ENCODE peak calls at places on chromosomes 7 and 10, in eight cellular contexts. N is lower lobe of right lung; H is heart left ventricle; V is kidney; C is effector memory CD4-positive, alpha-beta T cell; U is mammary epithelial cell; Q is HCT116; G is thoracic aorta. B is an unnamed sample. For H3K36me3, the result is how much of the 10 kb centered on the place peaks cover.

GRCh38 chr7:27933691-27934565 is 194.0 kb downstream of the TAX1BP1 start:
- DNase-seq in H (no peak), V (no peak), G (no peak), Q (no peak), C (no peak), N (no peak), U (no peak), B (no peak)

GRCh38 chr10:7362451-7362850 is 48.4 kb downstream of the SFMBT2 start:
- DNase-seq in C (no peak), U (no peak), G (no peak), H (no peak), Q (no peak), N (no peak), V (no peak), B (no peak)

GRCh38 chr10:63588436-63589180 is 67.4 kb downstream of the REEP3 start:
- DNase-seq in Q (no peak), N (no peak), G (no peak), V (no peak), U (peak), H (no peak), C (no peak), B (no peak)

GRCh38 chr10:61486738-61487396 is 33.7 kb upstream of the TMEM26 start:
- DNase-seq in G (no peak), C (no peak), U (no peak), H (no peak), Q (no peak), N (no peak), V (no peak), B (no peak)

GRCh38 chr7:82736633-82737032 is 293.1 kb upstream of the CACNA2D1 start:
- DNase-seq in G (no peak), U (no peak), Q (no peak), N (no peak), C (no peak), V (no peak), H (no peak), B (no peak)

GRCh38 chr7:18313970-18314369 is 181.6 kb upstream of the HDAC9 start:
- DNase-seq in C (no peak), V (no peak), U (no peak), H (no peak), N (no peak), Q (no peak), G (no peak), B (no peak)

GRCh38 chr7:19099194-19099593 is 18.2 kb downstream of the TWIST1 start:
- DNase-seq in V (no peak), G (no peak), Q (no peak), C (no peak), H (no peak), N (no peak), U (no peak), B (no peak)

GRCh38 chr7:23472974-23473847 is 2.9 kb upstream of the IGF2BP3 start:
- DNase-seq in H (no peak), C (no peak), V (no peak), U (peak), N (no peak), G (no peak), Q (no peak), B (no peak)

GRCh38 chr10:102269017-102269416 is 23.7 kb downstream of the GBF1 start:
- DNase-seq in U (no peak), Q (no peak), V (no peak), H (no peak), C (no peak), G (no peak), N (no peak), B (no peak)

GRCh38 chr7:2237109-2237602 is 4.4 kb upstream of the MAD1L1 start:
- DNase-seq in N (peak), G (no peak), C (no peak), H (peak), U (peak), V (peak), Q (no peak), B (no peak)

GRCh38 chr10:22504766-22505165 is 159.5 kb downstream of the SPAG6 start:
- DNase-seq in C (no peak), U (no peak), Q (no peak), V (no peak), H (no peak), N (no peak), G (no peak), B (no peak)

GRCh38 chr7:20053334-20054104 is 163.7 kb downstream of the MACC1 start:
- DNase-seq in C (no peak), V (no peak), N (no peak), U (no peak), Q (no peak), G (no peak), H (no peak), B (no peak)

GRCh38 chr10:131585761-131586160 is 274.2 kb upstream of the TCERG1L start:
- DNase-seq in V (no peak), U (no peak), H (no peak), N (no peak), Q (no peak), G (no peak), C (no peak), B (no peak)

GRCh38 chr7:46651561-46652088 is 730.6 kb upstream of the IGFBP3 start:
- DNase-seq in N (no peak), V (no peak), H (no peak), U (peak), G (no peak), C (no peak), Q (peak), B (no peak)

GRCh38 chr10:95741807-95742528 is 14.0 kb upstream of the ENTPD1 start:
- DNase-seq in Q (no peak), N (no peak), G (no peak), C (no peak), U (peak), H (peak), V (no peak), B (no peak)

GRCh38 chr10:14820010-14820774 is 17.6 kb downstream of the CDNF start:
- DNase-seq in N (no peak), Q (no peak), C (no peak), G (no peak), U (peak), H (no peak), V (no peak), B (no peak)

GRCh38 chr10:121159670-121160069 is 308.5 kb downstream of the WDR11 start:
- DNase-seq in N (no peak), C (no peak), V (no peak), G (no peak), Q (no peak), H (no peak), U (peak), B (no peak)

GRCh38 chr10:131088619-131089018 is 222.9 kb downstream of the TCERG1L start:
- DNase-seq in V (no peak), C (no peak), H (no peak), N (no peak), Q (no peak), U (no peak), G (no peak), B (no peak)

GRCh38 chr10:47139121-47139520 is 160.9 kb upstream of the GDF10 start:
- DNase-seq in C (no peak), V (no peak), Q (no peak), H (no peak), G (no peak), N (no peak), U (no peak), B (no peak)

GRCh38 chr10:28054211-28054888 is 55.5 kb upstream of the ODAD2 start:
- DNase-seq in N (no peak), V (no peak), C (no peak), Q (peak), G (no peak), H (no peak), U (peak), B (no peak)

GRCh38 chr10:48606530-48607355 is 1.9 kb upstream of the ARHGAP22 start:
- DNase-seq in C (no peak), V (no peak), U (peak), G (peak), Q (no peak), H (peak), N (no peak), B (no peak)

GRCh38 chr10:30639946-30640786 is 10.6 kb upstream of the LYZL2 start:
- DNase-seq in G (no peak), H (no peak), C (no peak), V (no peak), N (no peak), Q (peak), U (peak), B (no peak)

GRCh38 chr7:105816954-105817615 is 59.3 kb downstream of the ATXN7L1 start:
- DNase-seq in H (no peak), N (no peak), C (no peak), Q (no peak), G (no peak), V (no peak), U (no peak), B (no peak)

GRCh38 chr7:155701972-155702544 is 57.6 kb downstream of the RBM33 start:
- DNase-seq in U (no peak), V (no peak), C (no peak), G (no peak), Q (no peak), N (no peak), H (no peak), B (no peak)

GRCh38 chr7:124618871-124619270 is 146.7 kb downstream of the GPR37 start:
- DNase-seq in H (no peak), U (no peak), C (no peak), G (no peak), N (no peak), Q (no peak), V (no peak), B (no peak)

GRCh38 chr7:46207931-46208634 is 287.0 kb upstream of the IGFBP3 start:
- DNase-seq in C (no peak), V (no peak), N (no peak), U (no peak), Q (no peak), G (no peak), H (no peak), B (no peak)

GRCh38 chr7:5539013-5539411 is 115.4 kb upstream of the TNRC18 start:
- DNase-seq in G (no peak), N (no peak), C (no peak), H (no peak), U (no peak), Q (no peak), V (no peak), B (no peak)

GRCh38 chr10:14953452-14954000 is 370 bp downstream of the DCLRE1C start:
- DNase-seq in C (no peak), Q (peak), V (peak), N (peak), H (peak), U (peak), G (peak), B (no peak)

GRCh38 chr7:37285701-37286475 is 162.8 kb downstream of the ELMO1 start:
- DNase-seq in H (peak), Q (no peak), N (no peak), C (no peak), V (no peak), U (no peak), G (no peak), B (no peak)

GRCh38 chr7:159033473-159033825 is 111.2 kb downstream of the VIPR2 start:
- DNase-seq in V (no peak), Q (no peak), C (no peak), G (no peak), U (no peak), H (no peak), N (no peak), B (no peak)

GRCh38 chr7:147485660-147486210 is 1104.8 kb upstream of the C7orf33 start:
- DNase-seq in G (no peak), C (no peak), N (no peak), V (no peak), Q (no peak), H (no peak), U (no peak), B (no peak)

GRCh38 chr7:109121599-109122300 is 552.1 kb downstream of the DNAJB9 start:
- DNase-seq in G (no peak), U (no peak), N (no peak), H (no peak), Q (no peak), C (no peak), V (no peak), B (no peak)

GRCh38 chr10:2921956-2922680 is 145.2 kb upstream of the PFKP start:
- DNase-seq in U (no peak), H (no peak), C (no peak), N (no peak), V (no peak), G (no peak), Q (no peak), B (no peak)

GRCh38 chr7:31133497-31133896 is 81.4 kb downstream of the ADCYAP1R1 start:
- DNase-seq in C (no peak), U (no peak), Q (no peak), H (no peak), N (no peak), G (no peak), V (no peak), B (no peak)

GRCh38 chr7:4343272-4344000 is 338.7 kb upstream of the FOXK1 start:
- DNase-seq in G (no peak), H (no peak), Q (no peak), N (no peak), U (no peak), V (no peak), C (no peak), B (no peak)

GRCh38 chr10:75593690-75594556 is 162.5 kb downstream of the LRMDA start:
- DNase-seq in U (no peak), V (no peak), Q (no peak), H (no peak), C (no peak), G (no peak), N (no peak), B (no peak)

GRCh38 chr7:24572421-24573007 is 738 bp upstream of the PALS2 start:
- DNase-seq in H (peak), U (peak), G (peak), N (no peak), V (peak), Q (no peak), C (no peak), B (peak)

DNA sequence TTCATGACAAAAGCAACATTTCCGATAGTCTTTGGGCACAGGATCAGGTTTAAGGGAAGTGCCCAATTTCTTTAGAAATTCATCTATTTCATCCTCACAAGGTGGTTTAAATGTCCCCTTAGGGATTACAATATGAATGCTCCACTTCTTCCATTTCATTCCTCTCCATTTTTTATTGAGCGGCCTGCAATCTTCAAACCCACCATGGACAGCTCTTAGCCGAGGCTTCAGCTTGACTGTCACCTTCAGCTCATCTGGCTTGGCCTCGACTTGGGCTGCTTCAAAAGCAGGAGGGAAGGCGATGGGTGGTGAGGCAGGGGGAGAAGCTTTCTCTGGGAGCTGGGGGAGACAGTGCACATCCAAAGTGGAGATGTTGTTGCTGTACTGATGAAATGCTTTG is 123.2 kb downstream of the GALNT11 start:
- DNase-seq in C (no peak), N (no peak), H (no peak), V (no peak), Q (no peak), U (no peak), G (no peak), B (no peak)
- H3K36me3 ChIP-seq in C (under half), N (half or more), H (under half), V (half or more), Q (under half), U (under half), G (half or more), B (under half)

DNA sequence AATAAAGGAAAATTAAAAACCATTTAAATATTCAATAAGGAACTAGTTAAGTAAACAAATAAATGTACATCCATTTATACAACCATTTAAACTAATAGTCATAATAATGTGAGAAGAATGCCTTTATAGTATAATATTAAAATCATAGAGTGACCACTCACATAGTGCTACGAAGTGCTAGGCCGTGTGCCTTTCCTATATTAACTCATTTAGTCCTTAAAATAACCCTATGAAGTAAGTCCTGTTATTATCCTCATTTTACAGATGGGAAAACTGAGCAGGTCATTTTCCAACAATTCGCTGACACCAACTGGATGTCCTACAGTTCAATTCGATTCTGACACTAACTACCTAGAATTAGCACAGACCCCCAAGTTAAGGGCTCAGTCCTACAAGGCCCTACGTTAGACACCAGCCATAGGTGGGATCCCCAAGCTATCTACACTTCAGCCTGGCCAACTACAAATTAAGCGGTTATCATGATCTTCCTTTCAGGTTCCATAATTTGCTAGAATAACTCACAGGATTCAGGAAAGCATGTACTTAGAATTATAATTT is 4.1 kb downstream of the STRIP2 start:
- DNase-seq in U (no peak), C (no peak), H (no peak), Q (no peak), N (no peak), V (no peak), G (no peak), B (no peak)
- H3K36me3 ChIP-seq in U (under half), C (under half), H (under half), Q (under half), N (under half), V (under half), G (under half), B (under half)

DNA sequence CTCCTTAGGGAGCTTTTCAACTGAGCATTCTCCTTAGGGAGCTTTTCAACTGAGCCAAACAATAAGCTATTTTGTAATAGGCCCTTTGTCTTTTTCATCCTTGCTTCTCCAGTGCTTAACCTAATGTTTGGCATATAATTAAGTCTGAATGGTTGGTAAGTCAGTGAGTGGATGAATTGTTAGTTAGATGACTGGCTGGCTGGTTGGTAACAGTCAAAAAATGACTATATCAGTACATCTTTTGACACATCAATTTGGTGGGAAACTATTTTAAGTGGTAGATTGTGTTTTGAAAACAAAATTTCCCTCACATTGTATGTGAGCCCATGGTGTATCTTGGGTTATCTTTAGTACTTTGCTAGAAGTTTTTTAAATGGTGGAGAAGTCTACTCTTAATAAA is 16.4 kb downstream of the ING3 start:
- DNase-seq in U (no peak), H (no peak), C (no peak), Q (no peak), G (no peak), N (no peak), V (no peak), B (no peak)
- H3K36me3 ChIP-seq in U (under half), H (under half), C (half or more), Q (under half), G (under half), N (half or more), V (half or more), B (under half)

DNA sequence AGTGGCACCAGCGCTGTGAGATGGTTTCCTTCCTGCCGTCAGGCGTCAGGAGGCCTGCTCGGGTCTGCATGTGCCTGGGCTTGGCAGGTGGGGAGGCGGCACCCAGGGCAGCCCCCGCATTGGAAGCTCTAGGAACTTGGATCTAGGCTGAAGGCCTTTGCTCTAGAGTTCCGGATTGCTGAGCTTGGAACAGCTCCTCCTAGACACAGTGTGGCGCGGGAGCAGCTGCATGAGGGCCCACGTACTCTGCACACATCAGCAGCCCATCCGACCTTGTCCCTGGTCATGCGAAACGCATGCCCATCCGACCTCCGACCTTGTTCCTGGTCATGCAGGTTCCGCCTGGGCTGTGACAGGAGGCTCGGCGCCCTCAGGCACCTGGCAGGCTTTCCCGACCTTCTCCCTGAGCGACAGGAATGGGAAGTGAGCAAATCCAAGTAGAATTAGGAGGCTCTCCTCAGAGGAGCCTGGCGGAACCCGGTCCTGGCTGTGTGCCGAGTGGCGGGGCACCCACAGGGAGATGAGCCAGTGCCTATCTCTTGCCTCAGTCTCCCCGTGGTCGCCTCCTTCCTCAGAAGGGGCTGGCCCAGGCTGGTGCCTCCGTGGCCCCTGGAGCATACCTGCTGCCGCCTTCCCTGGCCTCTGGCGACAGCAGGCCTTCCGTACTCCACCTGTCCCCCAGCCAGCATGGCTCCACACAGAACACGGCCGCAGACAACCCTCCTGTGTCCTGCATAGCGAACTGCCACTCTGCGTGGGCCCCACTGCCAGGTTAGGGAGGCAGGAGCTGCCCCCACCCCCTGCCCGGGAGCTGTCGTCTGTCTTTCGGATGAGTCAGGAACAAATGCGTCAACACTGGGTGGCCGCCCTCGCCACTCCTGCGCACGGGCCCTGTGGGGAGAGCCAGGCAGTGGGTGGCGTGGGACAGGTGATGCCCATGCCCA is 12.0 kb downstream of the GET4 start:
- DNase-seq in V (peak), G (no peak), U (no peak), N (peak), C (no peak), Q (no peak), H (no peak), B (no peak)
- H3K36me3 ChIP-seq in V (under half), G (half or more), U (under half), N (half or more), C (half or more), Q (under half), H (under half), B (under half)

DNA sequence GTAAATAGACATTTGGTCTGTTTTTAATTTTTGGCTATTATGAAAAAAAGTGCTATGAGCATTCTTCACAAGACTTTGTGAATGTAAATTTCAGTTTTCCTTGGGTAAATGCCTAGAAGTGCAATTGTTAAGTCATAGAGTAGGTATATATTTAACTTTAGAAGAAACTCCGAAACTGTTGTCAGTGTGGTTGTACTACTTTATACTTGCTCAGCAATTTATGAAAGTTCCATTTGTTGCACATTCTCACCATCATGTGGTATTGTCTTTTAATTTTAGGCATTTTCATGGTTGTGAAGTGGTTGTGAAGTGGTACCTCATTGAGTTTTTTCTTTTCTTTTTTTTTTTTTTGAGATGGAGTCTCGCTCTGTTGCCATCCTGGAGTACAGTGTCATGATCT is 60.0 kb downstream of the TYW1 start:
- DNase-seq in N (no peak), Q (no peak), U (no peak), G (no peak), V (no peak), H (no peak), C (no peak), B (no peak)
- H3K36me3 ChIP-seq in N (under half), Q (under half), U (under half), G (under half), V (under half), H (under half), C (under half), B (under half)

GRCh38 chr7:50379539-50379938 is 70.6 kb downstream of the FIGNL1 start:
- DNase-seq in Q (no peak), H (no peak), V (no peak), U (no peak), N (no peak), C (no peak), G (no peak), B (no peak)
- H3K36me3 ChIP-seq in Q (under half), H (under half), V (under half), U (under half), N (under half), C (half or more), G (under half), B (under half)

B was measured in naive thymus-derived CD4-positive, alpha-beta T cell.